ENCODE peak calls at places on chromosomes 16 and 17, in five cellular contexts. O, C, G, L and W are unnamed samples.
A peak's percentile ranks its signal among the peaks of the same experiment; 100 is the strongest.

GRCh38 chr17:29048440-29049360 is 5.8 kb downstream of the PIPOX start:
- DNase-seq in O (peak; percentile 65), L (no peak), C (no peak), G (no peak), W (no peak)

GRCh38 chr17:35245196-35245486 is 2.3 kb downstream of the SLFN5 start:
- DNase-seq in G (no peak), L (no peak), C (peak; percentile 96), O (peak; percentile 91), W (no peak)

GRCh38 chr17:40095356-40095943 is 4.9 kb downstream of the NR1D1 start:
- DNase-seq in G (no peak), C (no peak), L (no peak), O (no peak), W (no peak)

GRCh38 chr17:6191405-6192095 is 121.4 kb downstream of the WSCD1 start:
- DNase-seq in L (no peak), C (no peak), O (no peak), G (no peak), W (no peak)

GRCh38 chr16:5188318-5189025 is 90.9 kb upstream of the EEF2KMT start:
- DNase-seq in L (no peak), C (no peak), O (no peak), G (no peak), W (no peak)

GRCh38 chr16:75229172-75230031 is 10.6 kb downstream of the CTRB1 start:
- DNase-seq in G (no peak), O (no peak), L (no peak), C (no peak), W (no peak)

GRCh38 chr17:38673714-38674012 is 1.1 kb downstream of the EPOP start:
- DNase-seq in L (no peak), C (no peak), O (peak; percentile 38), G (no peak), W (no peak)

GRCh38 chr17:5745091-5745820 is 160.9 kb upstream of the NLRP1 start:
- DNase-seq in C (no peak), O (no peak), L (no peak), G (no peak), W (no peak)

GRCh38 chr16:80300456-80300855 is 240.3 kb upstream of the DYNLRB2 start:
- DNase-seq in O (no peak), L (no peak), G (no peak), C (no peak), W (no peak)

GRCh38 chr17:28552201-28552999 is at the start of gene UNC119:
- DNase-seq in C (peak; percentile 61), G (peak; percentile 74), O (peak; percentile 77), L (peak; percentile 92), W (no peak)

GRCh38 chr17:28043296-28043695 is 819 bp downstream of the NLK start:
- DNase-seq in C (no peak), O (no peak), L (no peak), G (no peak), W (no peak)

GRCh38 chr16:29852654-29853053 is 10.4 kb downstream of the CDIPT start:
- DNase-seq in O (no peak), L (no peak), G (no peak), C (peak; percentile 86), W (no peak)

GRCh38 chr17:64780096-64781012 is 118.2 kb upstream of the SMURF2 start:
- DNase-seq in O (peak; percentile 47), G (peak; percentile 55), C (no peak), L (peak; percentile 93), W (peak; percentile 10)

GRCh38 chr16:29154100-29154499 is 169.2 kb downstream of the LAT start:
- DNase-seq in C (no peak), L (no peak), O (no peak), G (no peak), W (no peak)

GRCh38 chr17:78583091-78583490 is 5.9 kb upstream of the DNAH17 start:
- DNase-seq in G (no peak), O (peak; percentile 12), C (no peak), L (no peak), W (no peak)